ENCODE peak calls at places on chromosomes 16 and 17, in ten cellular contexts. P, E, R, X, J, Z, N, K, F and M are unnamed samples.

GRCh38 chr17:5665164-5665563 is 80.9 kb upstream of the NLRP1 start:
- DNase-seq in P (no peak), E (peak), R (no peak), X (no peak), J (no peak), Z (no peak), N (no peak), K (no peak), F (no peak), M (no peak)

GRCh38 chr16:14061732-14062259 is 9.3 kb upstream of the MRTFB start:
- DNase-seq in P (no peak), E (no peak), R (no peak), X (no peak), J (no peak), Z (no peak), N (no peak), K (no peak), F (no peak), M (no peak)

GRCh38 chr16:81786321-81786720 is 7.2 kb downstream of the PLCG2 start:
- DNase-seq in P (peak), E (no peak), R (peak), X (peak), J (peak), Z (no peak), N (no peak), K (no peak), F (no peak), M (peak)

GRCh38 chr17:29155235-29155965 is 24.8 kb downstream of the MYO18A start:
- DNase-seq in P (no peak), E (no peak), R (peak), X (no peak), J (peak), Z (peak), N (no peak), K (peak), F (no peak), M (no peak)

GRCh38 chr17:29124135-29124930 is 55.9 kb downstream of the MYO18A start:
- DNase-seq in P (peak), E (peak), R (peak), X (no peak), J (peak), Z (peak), N (no peak), K (peak), F (peak), M (peak)

GRCh38 chr17:80665792-80666191 is 121.2 kb downstream of the RPTOR start:
- DNase-seq in P (no peak), E (no peak), R (no peak), X (no peak), J (no peak), Z (no peak), N (no peak), K (no peak), F (no peak), M (no peak)

GRCh38 chr16:85829751-85830445 is 30.4 kb downstream of the COX4I1 start:
- DNase-seq in P (no peak), E (peak), R (no peak), X (no peak), J (no peak), Z (no peak), N (no peak), K (no peak), F (no peak), M (no peak)

GRCh38 chr17:45135978-45136791 is 698 bp downstream of the ACBD4 start:
- DNase-seq in P (no peak), E (no peak), R (no peak), X (no peak), J (no peak), Z (no peak), N (no peak), K (no peak), F (no peak), M (no peak)

GRCh38 chr16:31134091-31134571 is 1.4 kb downstream of the PRSS8 start:
- DNase-seq in P (no peak), E (no peak), R (peak), X (no peak), J (peak), Z (no peak), N (no peak), K (no peak), F (no peak), M (no peak)

GRCh38 chr16:66874079-66874775 is 6.1 kb upstream of the PDP2 start:
- DNase-seq in P (no peak), E (no peak), R (no peak), X (no peak), J (no peak), Z (no peak), N (no peak), K (no peak), F (no peak), M (peak)

GRCh38 chr16:2280981-2281542 is 13.1 kb upstream of the RNPS1 start:
- DNase-seq in P (no peak), E (no peak), R (no peak), X (no peak), J (no peak), Z (no peak), N (no peak), K (no peak), F (no peak), M (no peak)

GRCh38 chr16:84460406-84461028 is 43.9 kb downstream of the MEAK7 start:
- DNase-seq in P (no peak), E (no peak), R (no peak), X (no peak), J (no peak), Z (no peak), N (no peak), K (no peak), F (no peak), M (no peak)

GRCh38 chr16:59510008-59510424 is 775.9 kb upstream of the GOT2 start:
- DNase-seq in P (no peak), E (peak), R (peak), X (no peak), J (no peak), Z (peak), N (no peak), K (no peak), F (no peak), M (no peak)

GRCh38 chr16:84451781-84452180 is 52.7 kb downstream of the MEAK7 start:
- DNase-seq in P (no peak), E (no peak), R (no peak), X (no peak), J (no peak), Z (peak), N (no peak), K (no peak), F (no peak), M (no peak)

GRCh38 chr16:65658339-65659275 is 536.7 kb upstream of the CDH11 start:
- DNase-seq in P (peak), E (no peak), R (peak), X (peak), J (peak), Z (no peak), N (no peak), K (no peak), F (peak), M (peak)

GRCh38 chr17:30922235-30922993 is 669 bp downstream of the ADAP2 start:
- DNase-seq in P (no peak), E (no peak), R (no peak), X (no peak), J (no peak), Z (no peak), N (peak), K (no peak), F (no peak), M (no peak)

GRCh38 chr17:48791128-48792032 is 25.6 kb downstream of the TTLL6 start:
- DNase-seq in P (peak), E (peak), R (peak), X (peak), J (peak), Z (peak), N (peak), K (peak), F (peak), M (peak)

GRCh38 chr17:71959129-71959528 is 161.7 kb upstream of the SOX9 start:
- DNase-seq in P (no peak), E (no peak), R (peak), X (no peak), J (peak), Z (no peak), N (no peak), K (no peak), F (no peak), M (peak)

GRCh38 chr17:57995076-57995956 is 7.3 kb upstream of the VEZF1 start:
- DNase-seq in P (peak), E (peak), R (peak), X (no peak), J (peak), Z (peak), N (no peak), K (peak), F (peak), M (peak)

GRCh38 chr17:3983945-3984484 is 19.8 kb upstream of the ATP2A3 start:
- DNase-seq in P (no peak), E (no peak), R (no peak), X (no peak), J (no peak), Z (no peak), N (no peak), K (no peak), F (no peak), M (peak)

GRCh38 chr17:66829386-66829864 is 5.5 kb upstream of the CACNG5 start:
- DNase-seq in P (peak), E (no peak), R (peak), X (peak), J (peak), Z (peak), N (peak), K (peak), F (peak), M (peak)

GRCh38 chr17:11996722-11997146 is 541 bp downstream of the ZNF18 start:
- DNase-seq in P (no peak), E (no peak), R (peak), X (no peak), J (peak), Z (peak), N (no peak), K (no peak), F (no peak), M (no peak)

GRCh38 chr17:56121661-56122060 is 31.6 kb upstream of the ANKFN1 start:
- DNase-seq in P (no peak), E (no peak), R (no peak), X (no peak), J (peak), Z (no peak), N (no peak), K (no peak), F (no peak), M (no peak)

GRCh38 chr17:58332720-58333395 is 4.3 kb upstream of the TSPOAP1 start:
- DNase-seq in P (no peak), E (no peak), R (no peak), X (no peak), J (no peak), Z (no peak), N (no peak), K (peak), F (no peak), M (no peak)

GRCh38 chr16:85249418-85249817 is 137.1 kb upstream of the CIBAR2 start:
- DNase-seq in P (no peak), E (peak), R (no peak), X (no peak), J (no peak), Z (no peak), N (no peak), K (no peak), F (no peak), M (no peak)

GRCh38 chr17:4858068-4858879 is 25.1 kb downstream of the MINK1 start:
- DNase-seq in P (no peak), E (peak), R (peak), X (no peak), J (no peak), Z (no peak), N (no peak), K (no peak), F (no peak), M (no peak)

GRCh38 chr16:57510016-57510871 is 24.0 kb upstream of the DOK4 start:
- DNase-seq in P (no peak), E (no peak), R (no peak), X (no peak), J (no peak), Z (no peak), N (no peak), K (no peak), F (no peak), M (no peak)

GRCh38 chr16:89422527-89422904 is 67.8 kb downstream of the ANKRD11 start:
- DNase-seq in P (no peak), E (no peak), R (no peak), X (peak), J (no peak), Z (no peak), N (no peak), K (peak), F (no peak), M (peak)

GRCh38 chr17:2405247-2405926 is 4.5 kb upstream of the MNT start:
- DNase-seq in P (no peak), E (no peak), R (peak), X (peak), J (no peak), Z (peak), N (no peak), K (no peak), F (peak), M (peak)

GRCh38 chr17:49521521-49522185 is 26.6 kb downstream of the NGFR start:
- DNase-seq in P (no peak), E (no peak), R (no peak), X (no peak), J (no peak), Z (no peak), N (no peak), K (no peak), F (no peak), M (no peak)

GRCh38 chr16:72400257-72401078 is 228.5 kb upstream of the PMFBP1 start:
- DNase-seq in P (peak), E (peak), R (peak), X (peak), J (peak), Z (no peak), N (no peak), K (no peak), F (peak), M (peak)

GRCh38 chr16:4179020-4179419 is 62.8 kb upstream of the ADCY9 start:
- DNase-seq in P (no peak), E (no peak), R (peak), X (no peak), J (peak), Z (no peak), N (no peak), K (no peak), F (no peak), M (no peak)

GRCh38 chr17:19018600-19018950 is 14.0 kb upstream of the FAM83G start:
- DNase-seq in P (no peak), E (no peak), R (no peak), X (no peak), J (no peak), Z (no peak), N (no peak), K (no peak), F (no peak), M (no peak)

GRCh38 chr17:28996554-28997096 is 9.2 kb downstream of the SEZ6 start:
- DNase-seq in P (no peak), E (no peak), R (no peak), X (no peak), J (no peak), Z (no peak), N (no peak), K (no peak), F (no peak), M (no peak)

GRCh38 chr17:83009414-83010322 is 69.7 kb upstream of the METRNL start:
- DNase-seq in P (no peak), E (no peak), R (no peak), X (no peak), J (no peak), Z (no peak), N (no peak), K (no peak), F (no peak), M (no peak)

GRCh38 chr16:87032554-87032953 is 284.6 kb downstream of the C16orf95 start:
- DNase-seq in P (no peak), E (no peak), R (no peak), X (no peak), J (no peak), Z (no peak), N (no peak), K (no peak), F (no peak), M (no peak)

GRCh38 chr16:84716740-84717139 is 16.9 kb downstream of the USP10 start:
- DNase-seq in P (no peak), E (no peak), R (no peak), X (no peak), J (no peak), Z (no peak), N (no peak), K (no peak), F (no peak), M (no peak)

GRCh38 chr16:890217-890616 is 80.6 kb downstream of the LMF1 start:
- DNase-seq in P (no peak), E (no peak), R (no peak), X (no peak), J (no peak), Z (no peak), N (no peak), K (no peak), F (no peak), M (no peak)